ENCODE peak calls at places on chromosomes 4 and X, in eight cellular contexts. R is cardiac muscle cell; G is transverse colon; O is stomach; W is naive thymus-derived CD4-positive, alpha-beta T cell; F is tibial artery; D is adipocyte; C is colonic mucosa. Q is an unnamed sample. For H3K4me1 and H3K9me3, the result is how much of the 10 kb centered on the place peaks cover.

GRCh38 chrX:101462892-101463291 is 22.4 kb upstream of the ARMCX4 start:
- DNase-seq in R (peak), G (no peak), O (no peak), W (no peak), F (no peak), D (peak), C (no peak), Q (no peak)

GRCh38 chr4:8592366-8593267 is at the start of gene CPZ:
- DNase-seq in R (peak), G (no peak), O (no peak), W (no peak), F (no peak), D (peak), C (no peak), Q (no peak)

GRCh38 chr4:8915201-8916200 is 43.9 kb upstream of the HMX1 start:
- DNase-seq in R (no peak), G (no peak), O (peak), W (no peak), F (peak), D (no peak), C (peak), Q (no peak)

GRCh38 chr4:38386011-38386551 is 277.9 kb upstream of the KLF3 start:
- DNase-seq in R (no peak), G (no peak), O (no peak), W (no peak), F (no peak), D (no peak), C (no peak), Q (no peak)

GRCh38 chr4:105352826-105353225 is 121.0 kb downstream of the PPA2 start:
- DNase-seq in R (no peak), G (no peak), O (no peak), W (no peak), F (no peak), D (no peak), C (no peak), Q (no peak)

GRCh38 chrX:42615161-42615563 is 162.8 kb downstream of the PPP1R2C start:
- DNase-seq in R (no peak), G (peak), O (no peak), W (no peak), F (no peak), D (no peak), C (peak), Q (no peak)

GRCh38 chrX:19715711-19716638 is 171.4 kb downstream of the SH3KBP1 start:
- DNase-seq in R (no peak), G (no peak), O (no peak), W (no peak), F (no peak), D (no peak), C (no peak), Q (no peak)

GRCh38 chr4:4856071-4857000 is 3.1 kb upstream of the MSX1 start:
- DNase-seq in R (no peak), G (no peak), O (no peak), W (no peak), F (no peak), D (no peak), C (no peak), Q (peak)

GRCh38 chrX:153539171-153539978 is 21.9 kb downstream of the ATP2B3 start:
- DNase-seq in R (peak), G (peak), O (peak), W (peak), F (peak), D (peak), C (peak), Q (peak)

GRCh38 chr4:127641524-127641923 is 8.8 kb downstream of the INTU start:
- DNase-seq in R (no peak), G (no peak), O (no peak), W (no peak), F (no peak), D (no peak), C (no peak), Q (no peak)

GRCh38 chr4:26122690-26123089 is 198.1 kb upstream of the RBPJ start:
- DNase-seq in R (no peak), G (no peak), O (no peak), W (no peak), F (no peak), D (no peak), C (no peak), Q (no peak)

GRCh38 chr4:128306992-128307581 is 19.5 kb upstream of the PGRMC2 start:
- DNase-seq in R (no peak), G (no peak), O (no peak), W (no peak), F (no peak), D (no peak), C (no peak), Q (no peak)

GRCh38 chr4:181753189-181753588 is 490.0 kb upstream of the TENM3 start:
- DNase-seq in R (no peak), G (no peak), O (no peak), W (no peak), F (no peak), D (no peak), C (no peak), Q (no peak)

GRCh38 chr4:98648602-98649001 is 9.8 kb downstream of the TSPAN5 start:
- DNase-seq in R (no peak), G (no peak), O (no peak), W (no peak), F (no peak), D (no peak), C (no peak), Q (peak)

GRCh38 chr4:155248002-155248896 is 39.8 kb downstream of the NPY2R start:
- DNase-seq in R (no peak), G (no peak), O (no peak), W (no peak), F (no peak), D (no peak), C (no peak), Q (no peak)

GRCh38 chrX:137566746-137567473 is 983 bp downstream of the ZIC3 start:
- DNase-seq in R (peak), G (no peak), O (no peak), W (no peak), F (no peak), D (no peak), C (no peak), Q (peak)

GRCh38 chr4:109164011-109164410 is 138.4 kb downstream of the COL25A1 start:
- DNase-seq in R (peak), G (no peak), O (no peak), W (no peak), F (no peak), D (peak), C (no peak), Q (no peak)

GRCh38 chr4:149164282-149164681 is 651.4 kb downstream of the IQCM start:
- DNase-seq in R (peak), G (no peak), O (no peak), W (no peak), F (no peak), D (peak), C (no peak), Q (no peak)

GRCh38 chr4:178462710-178463109 is 1020.5 kb upstream of the AGA start:
- DNase-seq in R (no peak), G (no peak), O (no peak), W (no peak), F (no peak), D (no peak), C (no peak), Q (no peak)

GRCh38 chr4:170106899-170107298 is 17.1 kb upstream of the AADAT start:
- DNase-seq in R (no peak), G (no peak), O (no peak), W (no peak), F (no peak), D (no peak), C (no peak), Q (no peak)

GRCh38 chrX:120308959-120309872 is 2.0 kb downstream of the TMEM255A start:
- DNase-seq in R (peak), G (peak), O (peak), W (peak), F (peak), D (no peak), C (peak), Q (peak)

GRCh38 chr4:134328741-134329140 is 127.2 kb upstream of the PABPC4L start:
- DNase-seq in R (no peak), G (no peak), O (no peak), W (no peak), F (no peak), D (no peak), C (no peak), Q (no peak)

GRCh38 chrX:14013074-14013473 is 16.6 kb downstream of the GEMIN8 start:
- DNase-seq in R (no peak), G (no peak), O (no peak), W (no peak), F (no peak), D (no peak), C (no peak), Q (no peak)

GRCh38 chrX:52139545-52139895 is 45.2 kb upstream of the MAGED4 start:
- DNase-seq in R (no peak), G (no peak), O (no peak), W (no peak), F (no peak), D (no peak), C (no peak), Q (no peak)

GRCh38 chrX:11531226-11531625 is 134.5 kb downstream of the ARHGAP6 start:
- DNase-seq in R (no peak), G (no peak), O (no peak), W (no peak), F (no peak), D (peak), C (no peak), Q (no peak)

GRCh38 chr4:92270908-92271307 is 32.9 kb upstream of the GRID2 start:
- DNase-seq in R (peak), G (no peak), O (no peak), W (no peak), F (no peak), D (no peak), C (no peak), Q (no peak)

GRCh38 chrX:39602226-39602625 is 495.5 kb downstream of the BCOR start:
- DNase-seq in R (no peak), G (no peak), O (no peak), W (no peak), F (no peak), D (no peak), C (no peak), Q (no peak)

GRCh38 chr4:15182600-15183222 is 180.4 kb downstream of the CPEB2 start:
- DNase-seq in R (no peak), G (no peak), O (no peak), W (no peak), F (no peak), D (no peak), C (no peak), Q (no peak)

DNA sequence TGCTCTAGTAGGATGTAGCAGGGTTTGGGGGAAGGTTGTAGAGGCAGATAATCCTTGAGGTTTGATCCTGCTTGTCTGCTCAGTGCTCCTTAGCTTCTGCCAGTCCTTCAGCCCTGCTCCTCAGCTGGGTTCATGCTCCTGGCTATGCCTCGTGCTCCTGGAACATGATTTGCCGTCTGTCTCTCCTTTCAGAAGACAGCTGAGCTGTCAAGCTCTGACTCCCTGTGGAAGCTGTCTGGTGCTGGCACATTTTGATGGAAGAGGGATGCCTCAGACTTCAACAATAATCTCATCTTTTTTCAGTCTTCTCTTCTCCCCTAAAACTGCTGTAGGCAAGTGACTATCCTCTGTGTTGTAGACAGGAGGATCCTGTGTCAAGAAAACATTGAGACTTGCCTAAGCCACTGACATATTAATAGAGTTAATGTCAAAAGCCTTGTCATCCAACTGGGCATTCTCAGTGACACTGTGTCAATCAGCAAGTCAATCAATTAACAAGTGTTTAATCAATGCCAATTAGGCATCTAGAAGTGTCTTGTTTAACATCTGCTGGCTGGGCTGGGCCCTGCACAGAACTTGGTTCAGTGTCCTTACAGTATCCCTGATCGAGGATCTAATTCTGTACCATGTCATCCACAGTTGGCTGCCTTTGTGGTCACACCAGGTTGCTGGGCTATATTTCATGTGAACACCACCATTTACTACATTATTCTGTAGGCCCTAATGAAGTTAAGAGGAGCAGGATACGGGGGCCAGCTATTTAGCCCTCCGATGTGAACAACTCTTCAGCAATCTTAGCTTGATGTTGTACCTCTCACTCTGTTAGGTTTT is 96.7 kb downstream of the SYNPO2 start:
- DNase-seq in R (no peak), G (no peak), O (no peak), W (no peak), F (no peak), D (no peak), C (no peak), Q (no peak)
- H3K4me1 ChIP-seq in R (under half), G (under half), O (half or more), W (under half), F (half or more), D (half or more), C (under half), Q (under half)

DNA sequence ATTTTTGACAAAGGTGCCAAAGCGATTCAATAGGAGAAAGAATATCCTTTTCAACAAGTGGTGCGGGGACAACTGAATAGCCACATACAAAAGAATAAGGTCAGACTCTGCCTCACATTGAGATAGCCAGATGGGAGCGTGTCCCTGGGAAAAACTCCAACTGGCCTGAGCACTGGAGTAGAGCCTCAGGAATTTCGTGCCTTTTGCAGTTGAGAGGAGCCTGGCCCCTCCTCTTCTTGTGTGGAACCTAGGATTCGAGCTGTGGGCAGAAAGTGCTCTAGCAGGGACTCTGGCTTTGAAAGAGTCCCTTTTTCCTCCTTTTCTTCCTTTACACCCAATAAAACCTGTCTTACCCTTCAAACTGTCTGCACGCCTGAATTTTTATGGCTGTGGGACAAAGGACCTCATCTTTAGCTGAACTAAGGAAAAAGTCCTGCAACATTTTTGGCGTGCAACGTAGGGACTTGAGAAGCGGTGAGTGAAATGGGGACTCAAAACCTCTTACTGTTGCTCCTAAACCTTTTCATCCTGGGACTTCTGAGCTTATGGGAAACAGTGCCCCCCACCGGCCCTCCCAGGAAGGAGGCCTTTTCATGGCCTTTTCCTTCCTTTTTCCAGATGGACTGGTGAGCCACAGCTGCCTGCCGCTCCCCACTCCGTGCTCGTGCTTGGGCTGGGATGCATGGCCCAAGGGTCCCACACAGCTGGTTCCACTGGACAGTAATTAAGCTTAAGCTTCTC is 68.6 kb downstream of the BMP15 start:
- DNase-seq in R (no peak), G (no peak), O (no peak), W (no peak), F (no peak), D (no peak), C (no peak), Q (peak)
- H3K9me3 ChIP-seq in R (under half), G (under half), O (under half), W (under half), F (under half), D (under half), C (under half), Q (under half)

GRCh38 chr4:76420311-76420710 is 630 bp downstream of the CCDC158 start:
- DNase-seq in R (no peak), G (no peak), O (no peak), W (no peak), F (no peak), D (no peak), C (no peak), Q (peak)

GRCh38 chr4:76426272-76426671 is 5.3 kb upstream of the CCDC158 start:
- DNase-seq in R (no peak), G (no peak), O (no peak), W (no peak), F (no peak), D (no peak), C (no peak), Q (no peak)

DNA sequence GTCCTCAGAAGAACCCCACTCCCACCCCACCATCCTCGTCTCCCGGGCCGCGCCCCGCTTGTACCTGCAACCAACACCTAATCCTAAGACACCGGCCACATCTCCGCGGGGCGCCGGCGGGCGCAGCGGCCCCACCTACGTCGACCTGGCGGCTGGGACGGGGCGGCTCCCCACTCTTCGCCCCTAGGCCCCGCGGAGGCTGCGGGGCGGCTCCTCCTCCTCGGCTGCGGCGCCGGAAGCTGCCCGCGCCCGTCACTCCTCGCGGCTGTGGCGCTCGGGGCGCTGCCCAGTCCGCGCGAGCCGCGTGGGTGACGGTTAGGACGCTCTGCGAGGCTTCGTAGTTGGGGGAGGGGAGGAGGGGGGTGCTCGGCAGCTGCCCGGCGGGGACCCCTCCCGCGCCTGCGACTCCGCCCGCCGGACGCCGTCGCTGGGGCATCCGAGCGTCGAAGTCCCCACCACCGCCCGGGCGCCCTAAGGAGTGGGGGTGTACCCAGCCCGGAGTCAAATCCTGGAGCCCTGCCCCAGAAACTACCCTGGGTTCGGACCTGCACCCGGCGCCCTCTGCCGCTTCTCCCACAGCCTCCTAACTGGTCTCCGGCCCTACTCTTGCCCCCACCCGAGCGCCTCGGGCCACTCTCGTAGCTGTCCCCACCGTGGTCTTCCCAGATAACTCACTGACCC is at the start of gene CCDC158:
- DNase-seq in R (no peak), G (no peak), O (peak), W (no peak), F (no peak), D (peak), C (peak), Q (peak)
- H3K4me3 ChIP-seq in R (no peak), G (peak), O (peak), W (no peak), F (peak), D (peak), C (peak), Q (peak)

GRCh38 chr4:158538911-158539310 is 17.2 kb downstream of the RXFP1 start:
- DNase-seq in R (no peak), G (no peak), O (no peak), W (no peak), F (no peak), D (no peak), C (no peak), Q (no peak)
- H3K4me1 ChIP-seq in R (under half), G (under half), O (under half), W (under half), F (under half), D (under half), C (under half), Q (under half)

GRCh38 chrX:786441-786881 is 155.9 kb downstream of the SHOX start:
- DNase-seq in R (no peak), G (no peak), O (no peak), W (no peak), F (no peak), D (no peak), C (peak), Q (no peak)
- H3K9me3 ChIP-seq in R (under half), G (under half), O (under half), W (under half), F (under half), D (under half), C (under half), Q (under half)

Q was measured in right cardiac atrium.